ENCODE peak calls at places on chromosomes 6 and 20, in nine cellular contexts. D is IMR-90; B is spleen; F is mesenchymal stem cell; T is naive thymus-derived CD4-positive, alpha-beta T cell; M is mucosa of descending colon; I is aorta; Q is heart left ventricle; E is fibroblast of lung. J is an unnamed sample. For H3K36me3 and H3K4me1, the result is how much of the 10 kb centered on the place peaks cover.

GRCh38 chr6:151475653-151476523 is 17.9 kb upstream of the CCDC170 start:
- DNase-seq in M (no peak), E (peak), B (no peak), F (peak), D (peak), Q (peak), I (no peak), T (no peak), J (peak)

GRCh38 chr6:21836292-21836691 is 242.7 kb downstream of the SOX4 start:
- DNase-seq in F (no peak), B (no peak), Q (no peak), D (no peak), I (no peak), M (no peak), T (no peak), E (no peak), J (no peak)

GRCh38 chr20:45433316-45433715 is 17.4 kb downstream of the PIGT start:
- DNase-seq in F (peak), T (no peak), I (no peak), M (no peak), D (peak), Q (peak), B (no peak), E (peak), J (no peak)

GRCh38 chr20:51811040-51811351 is 8.7 kb upstream of the SALL4 start:
- DNase-seq in B (no peak), F (peak), Q (no peak), I (no peak), M (no peak), T (no peak), E (peak), D (peak), J (no peak)

GRCh38 chr6:2877057-2877882 is 25.8 kb downstream of the SERPINB9 start:
- DNase-seq in F (peak), M (no peak), D (peak), B (no peak), T (no peak), E (peak), I (no peak), Q (no peak), J (no peak)

GRCh38 chr6:48016027-48016755 is 94.8 kb downstream of the PTCHD4 start:
- DNase-seq in Q (no peak), B (no peak), I (no peak), T (no peak), D (no peak), F (no peak), E (no peak), M (no peak), J (no peak)

GRCh38 chr6:170464524-170464979 is 88.6 kb downstream of the PSMB1 start:
- DNase-seq in M (no peak), B (peak), Q (no peak), E (no peak), D (no peak), I (no peak), T (no peak), F (no peak), J (no peak)

GRCh38 chr6:143958839-143959399 is 49.1 kb downstream of the PLAGL1 start:
- DNase-seq in D (no peak), M (no peak), I (no peak), E (no peak), F (no peak), T (no peak), B (no peak), Q (no peak), J (no peak)

GRCh38 chr6:169638388-169638787 is 63.4 kb downstream of the WDR27 start:
- DNase-seq in T (no peak), B (no peak), M (no peak), E (no peak), Q (no peak), I (no peak), D (no peak), F (no peak), J (peak)

GRCh38 chr6:40597301-40597700 is 10.1 kb upstream of the LRFN2 start:
- DNase-seq in I (no peak), F (no peak), M (no peak), T (no peak), E (no peak), B (no peak), Q (no peak), D (no peak), J (no peak)

GRCh38 chr6:138456393-138456775 is 42.9 kb downstream of the NHSL1 start:
- DNase-seq in T (no peak), I (no peak), B (no peak), E (no peak), F (no peak), Q (no peak), D (no peak), M (no peak), J (no peak)

GRCh38 chr6:49087372-49087771 is 375.7 kb downstream of the MMUT start:
- DNase-seq in B (no peak), F (no peak), T (no peak), I (no peak), Q (no peak), D (no peak), E (peak), M (no peak), J (no peak)

GRCh38 chr6:79605061-79605460 is 26.1 kb upstream of the SH3BGRL2 start:
- DNase-seq in D (peak), I (no peak), Q (no peak), F (no peak), T (no peak), E (peak), M (no peak), B (no peak), J (no peak)

GRCh38 chr20:44018684-44019637 is 104.3 kb downstream of the TOX2 start:
- DNase-seq in I (peak), D (no peak), B (no peak), E (no peak), Q (no peak), T (no peak), M (no peak), F (no peak), J (no peak)

GRCh38 chr20:57991211-57991841 is 237.1 kb downstream of the ANKRD60 start:
- DNase-seq in B (no peak), D (no peak), T (no peak), E (no peak), F (no peak), Q (no peak), M (peak), I (peak), J (no peak)

DNA sequence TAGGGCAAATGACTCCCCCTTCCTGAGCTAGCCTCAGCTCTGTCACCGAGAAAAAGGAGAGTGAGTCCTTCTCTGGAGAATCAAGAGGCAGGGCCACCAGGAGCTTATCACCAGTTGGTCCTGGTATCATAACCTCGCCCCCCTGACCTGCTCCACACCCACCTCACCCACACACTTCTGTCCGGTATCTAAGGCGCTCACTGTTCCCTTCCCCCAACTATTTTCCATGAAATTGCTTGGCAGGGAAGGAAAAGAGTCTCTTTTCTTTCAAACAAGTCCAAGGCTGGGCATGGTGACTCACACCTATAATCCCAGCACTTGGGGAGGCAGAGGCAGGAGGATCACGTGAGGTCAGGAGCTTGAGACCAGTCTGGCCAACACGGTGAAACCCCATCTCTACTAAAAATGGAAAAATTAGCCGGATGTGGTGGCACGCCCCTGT is 77.6 kb downstream of the ZMYND8 start:
- DNase-seq in I (no peak), M (no peak), F (peak), D (peak), T (no peak), B (no peak), Q (no peak), E (no peak), J (no peak)
- H3K36me3 ChIP-seq in I (under half), M (under half), F (half or more), D (under half), T (under half), B (half or more), Q (under half), E (under half), J (half or more)

GRCh38 chr6:16137451-16137801 is 8.5 kb downstream of the MYLIP start:
- DNase-seq in I (no peak), B (no peak), T (no peak), E (no peak), M (no peak), F (no peak), Q (no peak), D (no peak), J (no peak)
- H3K4me1 ChIP-seq in I (under half), B (half or more), T (half or more), E (under half), M (half or more), F (under half), Q (half or more), D (under half), J (half or more)

DNA sequence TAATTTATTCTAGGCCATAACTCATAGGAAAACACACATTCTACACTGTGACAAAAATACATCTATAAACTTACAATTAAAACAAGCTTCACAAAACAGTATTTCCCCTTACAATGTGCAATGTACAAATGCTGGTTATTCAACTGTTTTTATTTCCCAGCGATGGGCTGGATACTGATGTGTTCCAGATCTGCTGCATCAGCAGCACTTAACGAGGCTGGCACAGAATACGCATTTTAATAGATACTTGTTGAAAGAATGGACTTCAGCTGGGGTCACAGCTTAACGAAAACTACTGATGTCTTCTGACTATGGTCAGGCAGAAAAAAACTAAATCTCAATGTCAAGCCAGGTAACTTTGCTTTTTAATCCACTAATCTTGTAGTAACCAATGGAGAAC is 70.9 kb downstream of the B4GALT5 start:
- DNase-seq in B (no peak), F (no peak), I (no peak), Q (no peak), E (no peak), M (no peak), D (no peak), T (no peak), J (no peak)
- H3K36me3 ChIP-seq in B (half or more), F (half or more), I (under half), Q (under half), E (under half), M (under half), D (under half), T (under half), J (half or more)

DNA sequence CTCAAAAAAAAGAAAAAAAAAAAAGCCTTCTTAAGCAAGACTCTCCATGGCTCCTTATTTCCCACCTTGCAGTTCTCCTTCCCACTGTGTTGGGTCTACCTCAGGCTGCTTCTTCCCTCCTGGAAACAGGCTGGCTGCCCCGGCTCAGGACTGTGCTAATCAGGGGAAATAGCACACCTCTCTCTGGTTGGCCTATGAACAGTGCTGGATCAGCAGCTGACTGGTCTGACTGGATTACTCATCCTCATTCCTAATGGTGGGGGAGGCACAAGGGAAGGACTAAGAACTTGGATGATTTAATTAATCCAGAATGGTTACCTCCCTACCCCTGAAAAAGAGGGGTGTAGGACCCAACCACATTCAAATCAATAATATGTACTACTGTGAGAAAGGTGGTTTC is 3.9 kb upstream of the SRSF3 start:
- DNase-seq in I (no peak), T (no peak), D (peak), M (no peak), F (peak), B (no peak), E (peak), Q (no peak), J (no peak)
- H3K4me1 ChIP-seq in I (under half), T (under half), D (under half), M (under half), F (under half), B (under half), E (under half), Q (under half), J (under half)

DNA sequence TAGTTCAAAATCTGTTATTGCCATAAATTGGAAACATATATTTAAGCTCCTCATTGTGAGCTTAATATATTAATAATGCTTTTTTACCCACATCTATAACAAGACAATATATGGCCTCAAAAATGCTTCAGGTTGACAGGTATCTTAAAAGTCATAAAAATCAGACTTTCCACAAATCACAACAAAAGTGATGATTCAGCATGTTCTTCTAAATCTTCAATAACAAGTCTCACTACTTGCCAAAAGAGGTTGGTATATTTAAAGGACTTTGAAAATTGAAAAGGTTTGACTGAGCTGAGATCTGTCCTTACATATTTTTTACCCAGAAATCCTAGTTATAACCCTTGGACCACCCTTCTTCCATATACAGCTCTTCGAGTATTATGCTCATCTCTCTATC is 41.7 kb downstream of the ASCC3 start:
- DNase-seq in B (no peak), Q (no peak), M (no peak), T (no peak), I (no peak), F (no peak), D (no peak), E (no peak), J (no peak)
- H3K36me3 ChIP-seq in B (under half), Q (under half), M (under half), T (under half), I (under half), F (under half), D (under half), E (under half), J (under half)

GRCh38 chr6:75296811-75297779 is 12.5 kb upstream of the TMEM30A start:
- DNase-seq in Q (no peak), B (no peak), D (peak), M (no peak), F (peak), I (no peak), E (peak), T (no peak), J (no peak)
- H3K4me1 ChIP-seq in Q (under half), B (under half), D (under half), M (under half), F (under half), I (under half), E (under half), T (under half), J (under half)

DNA sequence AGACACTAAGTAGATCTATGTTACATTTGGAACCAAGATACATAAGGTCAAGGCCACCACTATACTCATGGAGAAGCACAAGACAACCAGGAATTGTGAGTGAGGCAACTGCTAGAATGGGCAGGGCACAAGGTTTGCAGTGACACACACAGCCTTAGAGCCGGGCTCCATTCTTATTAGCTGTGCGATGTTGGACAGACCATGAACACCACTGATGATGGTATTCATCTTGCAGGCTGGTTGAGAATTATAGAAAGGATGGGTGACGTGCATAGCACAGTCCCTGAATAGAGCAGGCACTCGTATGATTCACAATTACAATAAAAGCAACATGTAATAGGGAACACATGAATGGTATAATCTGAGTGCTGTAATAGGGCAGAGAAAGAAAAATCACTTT is 172.4 kb downstream of the GJA10 start:
- DNase-seq in M (no peak), Q (no peak), E (no peak), D (no peak), T (no peak), I (no peak), F (no peak), B (no peak), J (no peak)
- H3K36me3 ChIP-seq in M (under half), Q (under half), E (under half), D (under half), T (under half), I (under half), F (under half), B (under half), J (under half)

DNA sequence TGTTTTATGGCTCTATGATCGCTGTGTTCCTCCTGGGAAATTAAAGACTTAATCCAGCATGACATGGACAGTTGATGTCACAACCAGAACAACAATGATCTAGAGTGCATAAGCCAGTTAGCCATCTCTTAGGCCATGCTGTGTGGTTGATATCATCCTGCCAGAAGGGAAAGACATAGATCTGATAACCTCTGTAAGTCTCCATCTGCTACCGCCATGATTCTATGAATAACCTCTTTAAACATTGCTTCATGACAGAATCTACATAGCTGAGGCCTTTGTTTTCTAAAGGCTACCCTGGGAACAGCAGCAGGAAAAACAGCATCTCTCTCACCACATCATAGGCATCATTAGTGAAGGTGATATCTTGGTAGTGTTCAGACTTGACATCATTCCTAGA is 117.6 kb upstream of the PHACTR1 start:
- DNase-seq in F (no peak), D (no peak), E (no peak), I (no peak), Q (no peak), M (no peak), T (no peak), B (no peak), J (no peak)
- H3K4me1 ChIP-seq in F (under half), D (under half), E (under half), I (under half), Q (under half), M (under half), T (under half), B (under half), J (under half)